ENCODE peak calls at places on chromosomes 7 and 10, in six cellular contexts. N is activated CD4-positive, alpha-beta memory T cell treated with anti-CD3 and anti-CD28 coated beads, Interleukin-2, amount 10 ng/mL, durations not matched to agents 7 days and 5 days; G is heart left ventricle; J is mammary epithelial cell; P is T-cell; F is non-pigmented ciliary epithelial cell. V is an unnamed sample.

GRCh38 chr10:106043833-106044232 is 1120.7 kb downstream of the SORCS1 start:
- DNase-seq in F (no peak), G (no peak), N (no peak), P (no peak), J (no peak), V (no peak)

GRCh38 chr10:27687808-27688207 is 57.8 kb downstream of the MKX start:
- DNase-seq in G (no peak), F (no peak), J (no peak), P (no peak), N (no peak), V (no peak)

GRCh38 chr7:22109761-22110160 is 164.1 kb upstream of the CDCA7L start:
- DNase-seq in G (no peak), J (no peak), N (peak), P (no peak), F (no peak), V (no peak)

GRCh38 chr10:93894516-93895378 is 969 bp downstream of the SLC35G1 start:
- DNase-seq in N (no peak), P (no peak), J (no peak), G (no peak), F (no peak), V (peak)

GRCh38 chr10:49324711-49325110 is 25.7 kb downstream of the C10orf71 start:
- DNase-seq in J (no peak), F (no peak), N (no peak), G (no peak), P (no peak), V (no peak)

GRCh38 chr7:43933902-43934560 is 7.8 kb downstream of the UBE2D4 start:
- DNase-seq in F (no peak), N (no peak), J (peak), G (no peak), P (no peak), V (no peak)

GRCh38 chr10:100872034-100872791 is 40.5 kb upstream of the SLF2 start:
- DNase-seq in F (peak), P (peak), J (peak), G (no peak), N (peak), V (peak)

GRCh38 chr10:111200505-111201186 is 123.8 kb downstream of the ADRA2A start:
- DNase-seq in P (no peak), J (no peak), G (no peak), F (no peak), N (no peak), V (no peak)

GRCh38 chr7:5780801-5781496 is 514 bp downstream of the RNF216 start:
- DNase-seq in N (peak), F (no peak), P (peak), G (peak), J (peak), V (peak)

GRCh38 chr7:44505595-44505994 is 15.1 kb upstream of the NUDCD3 start:
- DNase-seq in N (no peak), F (no peak), G (no peak), J (no peak), P (no peak), V (no peak)

GRCh38 chr7:32108651-32109050 is 38.4 kb upstream of the PDE1C start:
- DNase-seq in P (no peak), F (no peak), G (peak), N (no peak), J (peak), V (no peak)

GRCh38 chr10:8138471-8138870 is 84.0 kb downstream of the GATA3 start:
- DNase-seq in F (peak), J (peak), N (no peak), P (no peak), G (no peak), V (no peak)

GRCh38 chr10:17237915-17238444 is 9.9 kb downstream of the VIM start:
- DNase-seq in J (no peak), P (no peak), N (no peak), F (no peak), G (no peak), V (no peak)

GRCh38 chr10:71138126-71138860 is 74.1 kb upstream of the UNC5B start:
- DNase-seq in F (no peak), G (no peak), P (no peak), J (no peak), N (no peak), V (no peak)

GRCh38 chr10:76902949-76903348 is 734.7 kb downstream of the KCNMA1 start:
- DNase-seq in P (no peak), J (no peak), G (peak), N (no peak), F (no peak), V (no peak)

GRCh38 chr10:78802866-78803265 is 265.9 kb upstream of the ZMIZ1 start:
- DNase-seq in J (no peak), P (no peak), N (no peak), F (peak), G (peak), V (no peak)

GRCh38 chr10:101889256-101890210 is 45.9 kb upstream of the KCNIP2 start:
- DNase-seq in F (no peak), G (peak), P (peak), N (peak), J (peak), V (peak)

V was measured in stimulated activated naive CD8-positive, alpha-beta T cell treated with anti-CD3 and anti-CD28 coated beads, Interleukin-15, amount 100 ng/mL, for 72 hours.